ENCODE peak calls at places on chromosomes 16 and 17, in five cellular contexts. One of them, this sample, is unnamed.

GRCh38 chr17:44198721-44199552 is 747 bp downstream of the ATXN7L3 start:
- DNase-seq in fibroblast of the conjunctiva: no peak
- DNase-seq in RWPE1: peak
- DNase-seq in IMR-90: peak
- DNase-seq in NCI-H1092 treated with DMSO at 0.1 percent for 48 hours: no peak
- DNase-seq in this sample: no peak

GRCh38 chr16:72467157-72467759 is 295.3 kb upstream of the PMFBP1 start:
- DNase-seq in NCI-H1092 treated with DMSO at 0.1 percent for 48 hours: peak
- DNase-seq in fibroblast of the conjunctiva: peak
- DNase-seq in RWPE1: peak
- DNase-seq in IMR-90: peak
- DNase-seq in this sample: no peak

GRCh38 chr16:27692576-27692975 is 142.6 kb downstream of the KATNIP start:
- DNase-seq in NCI-H1092 treated with DMSO at 0.1 percent for 48 hours: no peak
- DNase-seq in IMR-90: no peak
- DNase-seq in RWPE1: no peak
- DNase-seq in fibroblast of the conjunctiva: no peak
- DNase-seq in this sample: no peak

GRCh38 chr17:76196675-76197074 is 43.6 kb downstream of the RNF157 start:
- DNase-seq in fibroblast of the conjunctiva: peak
- DNase-seq in IMR-90: no peak
- DNase-seq in RWPE1: no peak
- DNase-seq in NCI-H1092 treated with DMSO at 0.1 percent for 48 hours: no peak
- DNase-seq in this sample: peak

GRCh38 chr17:82882715-82883446 is 43.1 kb upstream of the ZNF750 start:
- DNase-seq in RWPE1: no peak
- DNase-seq in fibroblast of the conjunctiva: no peak
- DNase-seq in IMR-90: no peak
- DNase-seq in NCI-H1092 treated with DMSO at 0.1 percent for 48 hours: no peak
- DNase-seq in this sample: no peak

GRCh38 chr16:10922328-10923145 is 19.7 kb downstream of the DEXI start:
- DNase-seq in IMR-90: peak
- DNase-seq in NCI-H1092 treated with DMSO at 0.1 percent for 48 hours: peak
- DNase-seq in RWPE1: no peak
- DNase-seq in fibroblast of the conjunctiva: no peak
- DNase-seq in this sample: no peak

GRCh38 chr17:78476973-78477372 is 98.5 kb downstream of the PGS1 start:
- DNase-seq in RWPE1: peak
- DNase-seq in IMR-90: no peak
- DNase-seq in fibroblast of the conjunctiva: no peak
- DNase-seq in NCI-H1092 treated with DMSO at 0.1 percent for 48 hours: no peak
- DNase-seq in this sample: no peak

GRCh38 chr17:7217113-7217987 is 2.3 kb downstream of the DLG4 start:
- DNase-seq in fibroblast of the conjunctiva: peak
- DNase-seq in IMR-90: peak
- DNase-seq in NCI-H1092 treated with DMSO at 0.1 percent for 48 hours: no peak
- DNase-seq in RWPE1: no peak
- DNase-seq in this sample: peak

GRCh38 chr17:33124185-33124584 is 132.5 kb downstream of the SPACA3 start:
- DNase-seq in NCI-H1092 treated with DMSO at 0.1 percent for 48 hours: no peak
- DNase-seq in RWPE1: no peak
- DNase-seq in fibroblast of the conjunctiva: no peak
- DNase-seq in IMR-90: no peak
- DNase-seq in this sample: no peak